ENCODE peak calls at places on chromosomes 11 and 22, in five cellular contexts. Q is lower lobe of right lung, O is heart left ventricle, M is kidney, G is stomach. A is an unnamed sample.
A peak's percentile ranks its signal among the peaks of the same experiment; 100 is the strongest.

GRCh38 chr11:104094576-104094975 is 58.1 kb downstream of the DDI1 start:
- DNase-seq in O (no peak), Q (no peak), G (no peak), M (no peak), A (no peak)

GRCh38 chr11:11171854-11172253 is 181.2 kb downstream of the CSNK2A3 start:
- DNase-seq in M (no peak), O (no peak), Q (no peak), G (no peak), A (no peak)

GRCh38 chr11:86245369-86246292 is 1.1 kb downstream of the EED start:
- DNase-seq in O (no peak), Q (no peak), M (no peak), G (no peak), A (no peak)

GRCh38 chr11:38392176-38392575 is 1794.1 kb upstream of the RAG2 start:
- DNase-seq in M (no peak), Q (no peak), O (no peak), G (no peak), A (no peak)

GRCh38 chr11:17169876-17170275 is 37.9 kb downstream of the PIK3C2A start:
- DNase-seq in Q (no peak), O (no peak), G (no peak), M (no peak), A (no peak)

GRCh38 chr11:110431212-110432073 is 1.7 kb downstream of the FDX1 start:
- DNase-seq in O (no peak), Q (no peak), G (no peak), M (no peak), A (no peak)

GRCh38 chr11:122709042-122709760 is 53.7 kb downstream of the UBASH3B start:
- DNase-seq in G (no peak), O (no peak), Q (no peak), M (no peak), A (no peak)

GRCh38 chr11:28701760-28702449 is 593.7 kb downstream of the METTL15 start:
- DNase-seq in Q (no peak), O (no peak), M (no peak), G (peak; percentile 42), A (no peak)

GRCh38 chr22:48345631-48346030 is 1482.0 kb downstream of the BRD1 start:
- DNase-seq in Q (no peak), M (peak; percentile 52), O (no peak), G (no peak), A (peak; percentile 69)

GRCh38 chr22:25064894-25065560 is 112.5 kb downstream of the KIAA1671 start:
- DNase-seq in Q (no peak), O (no peak), M (no peak), G (no peak), A (peak; percentile 5)

GRCh38 chr11:65182258-65183170 is 786 bp downstream of the CAPN1 start:
- DNase-seq in G (peak; percentile 61), O (peak; percentile 68), M (peak; percentile 87), Q (peak; percentile 66), A (peak; percentile 56)

GRCh38 chr11:75240381-75241035 is at the start of gene TPBGL:
- DNase-seq in Q (no peak), O (no peak), M (peak; percentile 88), G (peak; percentile 23), A (no peak)

GRCh38 chr11:126034026-126034822 is 28.4 kb downstream of the CDON start:
- DNase-seq in O (no peak), M (no peak), Q (no peak), G (no peak), A (no peak)
- H3K27ac ChIP-seq in O (peak overlapping the region; percentile 23), M (no peak overlapping the region), Q (no peak overlapping the region), G (no peak overlapping the region), A (no peak overlapping the region)

DNA sequence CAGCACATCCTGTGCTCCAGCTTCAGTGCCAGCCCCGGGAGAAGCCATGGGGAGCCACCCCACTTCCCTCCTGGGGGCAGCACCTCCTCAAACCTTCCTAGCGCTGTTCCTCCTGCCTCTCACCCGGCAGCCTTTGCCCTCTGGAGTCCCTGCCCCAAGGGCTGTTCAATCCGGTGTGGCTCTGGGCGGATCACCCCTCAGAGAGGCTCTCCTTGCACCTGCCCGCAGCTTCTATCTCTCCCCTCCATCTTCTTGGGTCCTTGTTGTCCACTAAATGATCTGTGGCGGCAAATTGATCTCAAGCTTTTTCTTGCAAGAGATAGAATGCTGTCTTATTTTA is 18.1 kb upstream of the CDKN1C start:
- DNase-seq in M (no peak), G (no peak), O (no peak), Q (no peak), A (no peak)
- H3K4me3 ChIP-seq in M (peak overlapping the region; percentile 43), G (peak overlapping the region; percentile 66), O (no peak overlapping the region), Q (no peak overlapping the region), A (no peak overlapping the region)

DNA sequence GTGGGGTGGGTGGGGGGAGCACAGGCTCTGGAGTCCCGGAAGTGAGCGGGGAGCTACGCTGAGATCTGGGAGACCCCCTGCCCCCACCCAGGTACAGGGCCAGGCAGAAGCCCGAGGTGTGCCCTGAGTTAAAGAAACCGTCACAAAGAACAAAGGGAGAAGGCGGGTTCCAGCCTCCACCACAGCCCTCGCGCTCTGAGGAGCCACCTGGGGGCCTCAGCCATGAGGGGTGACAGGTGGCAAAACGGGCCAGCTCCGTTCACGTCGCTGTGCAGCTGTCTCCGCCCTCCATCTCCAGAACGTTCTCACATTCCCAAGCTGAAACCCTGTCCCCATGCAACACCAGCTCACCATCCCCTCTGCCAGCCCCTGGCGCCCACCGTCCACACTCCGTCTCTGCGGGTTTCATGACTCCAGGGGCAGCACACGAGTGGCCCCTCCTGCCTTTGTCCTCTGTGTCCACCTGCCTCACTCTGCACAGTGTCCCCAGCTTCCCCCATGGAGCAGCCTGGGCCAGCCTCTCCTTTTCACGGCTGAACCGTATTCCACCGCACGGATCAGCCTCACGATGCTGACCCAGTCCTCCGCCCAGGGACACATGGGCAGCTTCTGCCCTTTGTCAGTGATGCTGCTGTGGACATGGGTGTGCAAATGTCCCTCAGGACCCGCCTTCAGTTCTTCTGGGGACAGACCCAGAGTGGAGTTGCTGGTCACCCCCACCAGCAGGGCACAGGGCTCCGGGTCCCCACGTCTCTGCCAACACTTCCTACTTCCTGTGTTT is 1.7 kb upstream of the MUC5B start:
- DNase-seq in O (peak; percentile 39), M (peak; percentile 54), G (no peak), Q (peak; percentile 29), A (no peak)
- H3K27ac ChIP-seq in O (no peak overlapping the region), M (no peak overlapping the region), G (no peak overlapping the region), Q (no peak overlapping the region), A (no peak overlapping the region)

GRCh38 chr11:66567787-66568123 is 651 bp downstream of the CTSF start:
- DNase-seq in M (peak; percentile 65), Q (no peak), G (no peak), O (no peak), A (no peak)
- H3K4me3 ChIP-seq in M (peak overlapping the region; percentile 19), Q (peak overlapping the region; percentile 77), G (peak overlapping the region; percentile 66), O (peak overlapping the region; percentile 66), A (peak overlapping the region; percentile 69)

DNA sequence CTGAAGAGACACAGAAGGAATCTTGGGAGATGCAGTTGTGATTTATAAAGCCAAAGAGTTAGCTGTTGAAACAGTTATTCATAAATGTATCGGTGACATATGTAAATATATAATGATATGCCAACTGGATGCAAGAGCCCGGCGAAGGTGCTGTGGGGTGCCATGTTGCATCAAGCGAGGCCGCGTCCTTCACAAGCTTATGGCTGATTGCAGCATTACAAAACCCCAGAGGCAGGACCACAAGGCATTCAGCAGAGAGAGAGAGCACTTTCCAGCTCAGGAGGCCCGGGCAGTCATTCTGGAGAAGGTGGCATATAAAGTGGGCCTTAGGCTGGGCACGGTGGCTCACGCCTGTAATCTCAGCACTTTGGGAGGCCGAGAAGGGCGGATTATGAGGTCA is 65.6 kb downstream of the LARGE1 start:
- DNase-seq in M (no peak), G (no peak), Q (no peak), O (no peak), A (no peak)
- H3K27ac ChIP-seq in M (no peak overlapping the region), G (peak overlapping the region; percentile 89), Q (no peak overlapping the region), O (peak overlapping the region; percentile 80), A (no peak overlapping the region)

GRCh38 chr11:120198403-120198786 is 12.4 kb upstream of the OAF start:
- DNase-seq in M (no peak), G (no peak), O (peak; percentile 26), Q (no peak), A (no peak)
- H3K4me3 ChIP-seq in M (no peak overlapping the region), G (no peak overlapping the region), O (no peak overlapping the region), Q (no peak overlapping the region), A (no peak overlapping the region)

A was measured in aorta.